ENCODE peak calls at places on chromosomes 13 and 19, in four cellular contexts. A, Y, M and P are unnamed samples.

GRCh38 chr19:19315444-19315843 is 4.9 kb downstream of the SUGP1 start:
- DNase-seq in A (no peak), Y (no peak), M (no peak), P (peak; percentile 23)

GRCh38 chr19:1065606-1066109 is 1.3 kb upstream of the ARHGAP45 start:
- DNase-seq in A (peak; percentile 44), Y (no peak), M (no peak), P (peak; percentile 79)

GRCh38 chr19:48458016-48458415 is 2.6 kb downstream of the KCNJ14 start:
- DNase-seq in A (no peak), Y (no peak), M (no peak), P (no peak)

GRCh38 chr13:83881917-83882625 is at the start of gene SLITRK1:
- DNase-seq in A (peak; percentile 30), Y (peak; percentile 19), M (peak; percentile 96), P (peak; percentile 91)

GRCh38 chr19:41872775-41873647 is 4.1 kb upstream of the CD79A start:
- DNase-seq in A (peak; percentile 73), Y (peak; percentile 59), M (peak; percentile 87), P (peak; percentile 93)

GRCh38 chr13:93963266-93964131 is 516.0 kb downstream of the DCT start:
- DNase-seq in A (peak; percentile 6), Y (peak; percentile 61), M (no peak), P (peak; percentile 65)

GRCh38 chr13:101473458-101473857 is 21.0 kb downstream of the ITGBL1 start:
- DNase-seq in A (peak; percentile 68), Y (peak; percentile 91), M (no peak), P (no peak)

GRCh38 chr19:11261902-11262839 is at the start of gene DOCK6:
- DNase-seq in A (no peak), Y (no peak), M (peak; percentile 84), P (peak; percentile 30)

GRCh38 chr19:21134934-21135366 is 6.9 kb upstream of the ZNF431 start:
- DNase-seq in A (no peak), Y (no peak), M (no peak), P (no peak)

GRCh38 chr19:46762245-46762890 is 16.1 kb upstream of the STRN4 start:
- DNase-seq in A (peak; percentile 95), Y (no peak), M (no peak), P (no peak)

GRCh38 chr13:109336730-109337129 is 449.7 kb downstream of the IRS2 start:
- DNase-seq in A (peak; percentile 84), Y (peak; percentile 85), M (peak; percentile 32), P (peak; percentile 63)

GRCh38 chr19:19597809-19598306 is 20.6 kb downstream of the PBX4 start:
- DNase-seq in A (no peak), Y (no peak), M (no peak), P (no peak)

GRCh38 chr19:14118165-14119051 is 846 bp upstream of the PRKACA start:
- DNase-seq in A (peak; percentile 38), Y (peak; percentile 75), M (peak; percentile 72), P (peak; percentile 28)

GRCh38 chr13:66353664-66354063 is 876.5 kb downstream of the PCDH9 start:
- DNase-seq in A (no peak), Y (no peak), M (no peak), P (no peak)

GRCh38 chr19:4267101-4267900 is 11.8 kb upstream of the SHD start:
- DNase-seq in A (peak; percentile 28), Y (peak; percentile 37), M (peak; percentile 54), P (peak; percentile 92)

GRCh38 chr19:1512671-1513491 is at the start of gene ADAMTSL5:
- DNase-seq in A (peak; percentile 47), Y (peak; percentile 28), M (peak; percentile 52), P (peak; percentile 54)

GRCh38 chr19:54415208-54415900 is at the start of gene TTYH1:
- DNase-seq in A (no peak), Y (no peak), M (no peak), P (no peak)

GRCh38 chr19:42392165-42392564 is 2.1 kb upstream of the CNFN start:
- DNase-seq in A (no peak), Y (no peak), M (no peak), P (no peak)

GRCh38 chr13:100633461-100633860 is 41.1 kb downstream of the TMTC4 start:
- DNase-seq in A (peak; percentile 89), Y (peak; percentile 96), M (no peak), P (no peak)

GRCh38 chr13:90362718-90363117 is 984.8 kb upstream of the MIR17HG start:
- DNase-seq in A (no peak), Y (peak; percentile 0), M (no peak), P (no peak)